ENCODE peak calls at places on chromosomes 2 and 18, in seven cellular contexts. T, R, X, K, P, A and W are unnamed samples.

GRCh38 chr2:27049422-27050280 is 1.8 kb upstream of the AGBL5 start:
- DNase-seq in T (peak), R (peak), X (no peak), K (peak), P (no peak), A (no peak), W (no peak)

GRCh38 chr2:200466703-200467418 is 43.0 kb downstream of the KCTD18 start:
- DNase-seq in T (no peak), R (no peak), X (no peak), K (no peak), P (peak), A (peak), W (peak)

GRCh38 chr18:49047540-49047939 is 96.8 kb upstream of the SMAD7 start:
- DNase-seq in T (no peak), R (no peak), X (no peak), K (no peak), P (no peak), A (no peak), W (no peak)

GRCh38 chr2:43266692-43267091 is 40.3 kb upstream of the ZFP36L2 start:
- DNase-seq in T (peak), R (peak), X (no peak), K (no peak), P (no peak), A (no peak), W (no peak)

GRCh38 chr2:109545828-109546713 is 67.7 kb downstream of the SEPTIN10 start:
- DNase-seq in T (peak), R (peak), X (peak), K (peak), P (peak), A (peak), W (peak)

GRCh38 chr2:121917143-121917542 is 161.7 kb downstream of the TSN start:
- DNase-seq in T (no peak), R (no peak), X (no peak), K (no peak), P (no peak), A (no peak), W (no peak)

GRCh38 chr2:218954541-218955300 is 4.7 kb upstream of the CDK5R2 start:
- DNase-seq in T (no peak), R (no peak), X (no peak), K (no peak), P (no peak), A (no peak), W (no peak)

GRCh38 chr2:45329045-45329677 is 281.9 kb downstream of the SRBD1 start:
- DNase-seq in T (no peak), R (no peak), X (no peak), K (no peak), P (peak), A (peak), W (no peak)

GRCh38 chr2:56191617-56192016 is 7.8 kb downstream of the CCDC85A start:
- DNase-seq in T (peak), R (no peak), X (no peak), K (no peak), P (no peak), A (peak), W (peak)

GRCh38 chr2:137963535-137964065 is 673 bp upstream of the HNMT start:
- DNase-seq in T (peak), R (no peak), X (no peak), K (no peak), P (no peak), A (no peak), W (no peak)

GRCh38 chr2:221571391-221572179 is 519 bp downstream of the EPHA4 start:
- DNase-seq in T (peak), R (peak), X (no peak), K (peak), P (peak), A (peak), W (no peak)

GRCh38 chr2:204175552-204176271 is 239.1 kb downstream of the ICOS start:
- DNase-seq in T (no peak), R (no peak), X (no peak), K (no peak), P (no peak), A (no peak), W (no peak)

GRCh38 chr2:208250401-208250800 is 4.5 kb downstream of the IDH1 start:
- DNase-seq in T (no peak), R (no peak), X (no peak), K (no peak), P (peak), A (peak), W (no peak)

GRCh38 chr2:216013080-216013909 is at the start of gene MREG:
- DNase-seq in T (peak), R (peak), X (peak), K (peak), P (peak), A (peak), W (peak)

GRCh38 chr2:224909885-224910517 is 132.3 kb downstream of the DOCK10 start:
- DNase-seq in T (no peak), R (peak), X (no peak), K (no peak), P (peak), A (peak), W (peak)

GRCh38 chr2:159146930-159147666 is 139.4 kb downstream of the WDSUB1 start:
- DNase-seq in T (peak), R (no peak), X (no peak), K (no peak), P (no peak), A (no peak), W (no peak)

GRCh38 chr2:101339236-101339865 is 30.9 kb upstream of the RNF149 start:
- DNase-seq in T (no peak), R (no peak), X (no peak), K (no peak), P (no peak), A (no peak), W (no peak)

GRCh38 chr2:218400167-218400929 is 680 bp downstream of the CTDSP1 start:
- DNase-seq in T (peak), R (peak), X (peak), K (peak), P (no peak), A (no peak), W (no peak)

GRCh38 chr2:3222636-3223035 is 155.0 kb downstream of the EIPR1 start:
- DNase-seq in T (no peak), R (no peak), X (no peak), K (peak), P (no peak), A (no peak), W (no peak)

GRCh38 chr2:231342111-231342711 is 53.3 kb upstream of the B3GNT7 start:
- DNase-seq in T (no peak), R (peak), X (no peak), K (no peak), P (no peak), A (no peak), W (no peak)

GRCh38 chr18:60676807-60677206 is 304.2 kb upstream of the MC4R start:
- DNase-seq in T (no peak), R (no peak), X (no peak), K (no peak), P (no peak), A (no peak), W (no peak)

GRCh38 chr18:14747513-14748474 is at the start of gene ANKRD30B:
- DNase-seq in T (no peak), R (peak), X (no peak), K (no peak), P (peak), A (no peak), W (no peak)

GRCh38 chr2:9637330-9637729 is 6.5 kb upstream of the YWHAQ start:
- DNase-seq in T (no peak), R (no peak), X (no peak), K (no peak), P (peak), A (peak), W (no peak)

GRCh38 chr2:230885467-230886130 is 20.9 kb downstream of the ITM2C start:
- DNase-seq in T (no peak), R (no peak), X (no peak), K (no peak), P (peak), A (peak), W (peak)

GRCh38 chr2:212520340-212520739 is 18.3 kb downstream of the ERBB4 start:
- DNase-seq in T (no peak), R (no peak), X (no peak), K (no peak), P (no peak), A (peak), W (no peak)

GRCh38 chr2:208545398-208546042 is 138.9 kb downstream of the PTH2R start:
- DNase-seq in T (peak), R (no peak), X (no peak), K (no peak), P (no peak), A (no peak), W (no peak)

GRCh38 chr2:67701011-67701410 is 303.9 kb downstream of the ETAA1 start:
- DNase-seq in T (no peak), R (no peak), X (no peak), K (no peak), P (peak), A (no peak), W (no peak)